ENCODE peak calls at places on chromosomes 11 and 22, in six cellular contexts. One of them, this sample, is unnamed.

GRCh38 chr11:22707119-22707899 is 40.9 kb downstream of the GAS2 start:
- DNase-seq in anterior cingulate cortex: no peak
- DNase-seq in GM13977: no peak
- DNase-seq in T follicular helper cell: no peak
- DNase-seq in NCI-H82: no peak
- DNase-seq in mammary epithelial cell: no peak
- DNase-seq in this sample: no peak

GRCh38 chr11:2830030-2830812 is 55.4 kb downstream of the CDKN1C start:
- DNase-seq in anterior cingulate cortex: no peak
- DNase-seq in GM13977: no peak
- DNase-seq in T follicular helper cell: no peak
- DNase-seq in NCI-H82: no peak
- DNase-seq in mammary epithelial cell: no peak
- DNase-seq in this sample: no peak

GRCh38 chr11:67468056-67468455 is 995 bp downstream of the TMEM134 start:
- DNase-seq in anterior cingulate cortex: no peak
- DNase-seq in GM13977: no peak
- DNase-seq in T follicular helper cell: no peak
- DNase-seq in NCI-H82: no peak
- DNase-seq in mammary epithelial cell: peak; percentile 92
- DNase-seq in this sample: no peak

GRCh38 chr11:20026629-20027545 is 133.4 kb downstream of the DBX1 start:
- DNase-seq in anterior cingulate cortex: no peak
- DNase-seq in GM13977: no peak
- DNase-seq in T follicular helper cell: no peak
- DNase-seq in NCI-H82: no peak
- DNase-seq in mammary epithelial cell: peak; percentile 84
- DNase-seq in this sample: no peak

GRCh38 chr11:66046901-66047300 is 2.1 kb downstream of the GAL3ST3 start:
- DNase-seq in anterior cingulate cortex: no peak
- DNase-seq in GM13977: peak; percentile 7
- DNase-seq in T follicular helper cell: no peak
- DNase-seq in NCI-H82: peak; percentile 85
- DNase-seq in mammary epithelial cell: no peak
- DNase-seq in this sample: no peak

GRCh38 chr11:46003647-46004046 is 81.2 kb downstream of the LARGE2 start:
- DNase-seq in anterior cingulate cortex: no peak
- DNase-seq in GM13977: no peak
- DNase-seq in T follicular helper cell: no peak
- DNase-seq in NCI-H82: no peak
- DNase-seq in mammary epithelial cell: peak; percentile 6
- DNase-seq in this sample: no peak

GRCh38 chr11:79794057-79794456 is 353.2 kb upstream of the TENM4 start:
- DNase-seq in anterior cingulate cortex: no peak
- DNase-seq in GM13977: no peak
- DNase-seq in T follicular helper cell: no peak
- DNase-seq in NCI-H82: no peak
- DNase-seq in mammary epithelial cell: no peak
- DNase-seq in this sample: no peak

GRCh38 chr11:45919276-45919675 is 1.6 kb upstream of the PEX16 start:
- DNase-seq in anterior cingulate cortex: no peak
- DNase-seq in GM13977: no peak
- DNase-seq in T follicular helper cell: no peak
- DNase-seq in NCI-H82: no peak
- DNase-seq in mammary epithelial cell: no peak
- DNase-seq in this sample: no peak

GRCh38 chr22:44802071-44802700 is 49.8 kb downstream of the ARHGAP8 start:
- DNase-seq in anterior cingulate cortex: no peak
- DNase-seq in GM13977: peak; percentile 36
- DNase-seq in T follicular helper cell: no peak
- DNase-seq in NCI-H82: no peak
- DNase-seq in mammary epithelial cell: no peak
- DNase-seq in this sample: no peak

GRCh38 chr22:37316875-37317371 is 34.6 kb downstream of the CYTH4 start:
- DNase-seq in anterior cingulate cortex: peak; percentile 20
- DNase-seq in GM13977: peak; percentile 92
- DNase-seq in T follicular helper cell: peak; percentile 54
- DNase-seq in NCI-H82: peak; percentile 74
- DNase-seq in mammary epithelial cell: peak; percentile 87
- DNase-seq in this sample: peak; percentile 59

GRCh38 chr11:67416416-67417335 is 1.2 kb downstream of the CARNS1 start:
- DNase-seq in anterior cingulate cortex: no peak
- DNase-seq in GM13977: no peak
- DNase-seq in T follicular helper cell: peak; percentile 84
- DNase-seq in NCI-H82: no peak
- DNase-seq in mammary epithelial cell: no peak
- DNase-seq in this sample: peak; percentile 90

GRCh38 chr22:25081409-25081824 is 118.2 kb upstream of the CRYBB3 start:
- DNase-seq in anterior cingulate cortex: no peak
- DNase-seq in GM13977: peak; percentile 75
- DNase-seq in T follicular helper cell: peak; percentile 21
- DNase-seq in NCI-H82: peak; percentile 36
- DNase-seq in mammary epithelial cell: peak; percentile 14
- DNase-seq in this sample: peak; percentile 45

GRCh38 chr11:69297926-69298777 is 4.2 kb downstream of the MYEOV start:
- DNase-seq in anterior cingulate cortex: no peak
- DNase-seq in GM13977: peak; percentile 85
- DNase-seq in T follicular helper cell: peak; percentile 16
- DNase-seq in NCI-H82: no peak
- DNase-seq in mammary epithelial cell: peak; percentile 91
- DNase-seq in this sample: no peak

GRCh38 chr11:64523456-64524187 is 67.4 kb upstream of the SLC22A12 start:
- DNase-seq in anterior cingulate cortex: peak; percentile 17
- DNase-seq in GM13977: no peak
- DNase-seq in T follicular helper cell: no peak
- DNase-seq in NCI-H82: no peak
- DNase-seq in mammary epithelial cell: no peak
- DNase-seq in this sample: no peak

GRCh38 chr22:21034989-21035388 is 2.6 kb upstream of the SLC7A4 start:
- DNase-seq in anterior cingulate cortex: no peak
- DNase-seq in GM13977: no peak
- DNase-seq in T follicular helper cell: no peak
- DNase-seq in NCI-H82: no peak
- DNase-seq in mammary epithelial cell: no peak
- DNase-seq in this sample: no peak

GRCh38 chr11:18527512-18527911 is 770 bp upstream of the TSG101 start:
- DNase-seq in anterior cingulate cortex: no peak
- DNase-seq in GM13977: no peak
- DNase-seq in T follicular helper cell: no peak
- DNase-seq in NCI-H82: no peak
- DNase-seq in mammary epithelial cell: peak; percentile 60
- DNase-seq in this sample: no peak

GRCh38 chr22:24977370-24978230 is 25.1 kb downstream of the KIAA1671 start:
- DNase-seq in anterior cingulate cortex: no peak
- DNase-seq in GM13977: no peak
- DNase-seq in T follicular helper cell: no peak
- DNase-seq in NCI-H82: peak; percentile 6
- DNase-seq in mammary epithelial cell: no peak
- DNase-seq in this sample: no peak

GRCh38 chr11:80987161-80987560 is 1546.3 kb upstream of the TENM4 start:
- DNase-seq in anterior cingulate cortex: no peak
- DNase-seq in GM13977: no peak
- DNase-seq in T follicular helper cell: no peak
- DNase-seq in NCI-H82: no peak
- DNase-seq in mammary epithelial cell: no peak
- DNase-seq in this sample: no peak

GRCh38 chr22:23763579-23764331 is 965 bp downstream of the C22orf15 start:
- DNase-seq in anterior cingulate cortex: no peak
- DNase-seq in GM13977: peak; percentile 58
- DNase-seq in T follicular helper cell: peak; percentile 31
- DNase-seq in NCI-H82: no peak
- DNase-seq in mammary epithelial cell: no peak
- DNase-seq in this sample: peak; percentile 52

GRCh38 chr11:68471360-68472340 is 11.1 kb downstream of the PPP6R3 start:
- DNase-seq in anterior cingulate cortex: no peak
- DNase-seq in GM13977: peak; percentile 50
- DNase-seq in T follicular helper cell: no peak
- DNase-seq in NCI-H82: no peak
- DNase-seq in mammary epithelial cell: peak; percentile 87
- DNase-seq in this sample: no peak

GRCh38 chr11:1757861-1758610 is 5.7 kb downstream of the CTSD start:
- DNase-seq in anterior cingulate cortex: no peak
- DNase-seq in GM13977: peak; percentile 40
- DNase-seq in T follicular helper cell: no peak
- DNase-seq in NCI-H82: no peak
- DNase-seq in mammary epithelial cell: no peak
- DNase-seq in this sample: peak; percentile 43

GRCh38 chr22:46122511-46122971 is 27.8 kb upstream of the PPARA start:
- DNase-seq in anterior cingulate cortex: no peak
- DNase-seq in GM13977: peak; percentile 93
- DNase-seq in T follicular helper cell: peak; percentile 56
- DNase-seq in NCI-H82: peak; percentile 74
- DNase-seq in mammary epithelial cell: no peak
- DNase-seq in this sample: peak; percentile 50

GRCh38 chr22:27680636-27681035 is 120.9 kb downstream of the MN1 start:
- DNase-seq in anterior cingulate cortex: no peak
- DNase-seq in GM13977: no peak
- DNase-seq in T follicular helper cell: no peak
- DNase-seq in NCI-H82: no peak
- DNase-seq in mammary epithelial cell: no peak
- DNase-seq in this sample: no peak